ENCODE peak calls at places on chromosomes 11 and 22, in nine cellular contexts. V is spleen, R is neural progenitor cell, H is thoracic aorta, A is astrocyte, T is GM23248, N is heart right ventricle, D is aorta, W is A549. I is an unnamed sample.
A peak's percentile ranks its signal among the peaks of the same experiment; 100 is the strongest.

GRCh38 chr11:65538915-65539374 is 14.1 kb downstream of the SCYL1 start:
- DNase-seq in R (peak; percentile 85), W (no peak), T (peak; percentile 18), D (no peak), H (no peak), V (peak; percentile 81), A (no peak), N (no peak), I (no peak)

GRCh38 chr11:8261316-8261715 is 2.4 kb downstream of the LMO1 start:
- DNase-seq in N (no peak), V (peak; percentile 37), W (no peak), H (no peak), D (peak; percentile 45), A (no peak), R (no peak), T (no peak), I (no peak)

GRCh38 chr11:91173701-91174100 is 950.9 kb upstream of the CHORDC1 start:
- DNase-seq in T (no peak), H (no peak), A (peak; percentile 14), W (no peak), N (no peak), D (no peak), R (no peak), V (no peak), I (no peak)

GRCh38 chr11:65934014-65934413 is 11.3 kb upstream of the TSGA10IP start:
- DNase-seq in A (no peak), D (no peak), H (no peak), T (no peak), R (no peak), N (no peak), W (no peak), V (no peak), I (no peak)

GRCh38 chr11:79564288-79564925 is 123.6 kb upstream of the TENM4 start:
- DNase-seq in N (no peak), R (no peak), W (no peak), T (no peak), A (no peak), D (no peak), V (no peak), H (no peak), I (no peak)

GRCh38 chr11:13297917-13298356 is 20.3 kb downstream of the BMAL1 start:
- DNase-seq in N (no peak), V (peak; percentile 78), D (no peak), R (no peak), H (no peak), W (no peak), A (no peak), T (no peak), I (no peak)

GRCh38 chr11:64755681-64756361 is 4.0 kb downstream of the PYGM start:
- DNase-seq in A (no peak), V (peak; percentile 71), H (no peak), N (no peak), D (peak; percentile 53), R (no peak), T (no peak), W (no peak), I (no peak)

GRCh38 chr11:114377612-114378267 is 22.6 kb downstream of the C11orf71 start:
- DNase-seq in D (no peak), A (peak; percentile 78), H (no peak), V (no peak), R (no peak), T (peak; percentile 94), W (no peak), N (no peak), I (no peak)

GRCh38 chr11:35162795-35163194 is 23.8 kb downstream of the CD44 start:
- DNase-seq in V (no peak), H (no peak), N (no peak), W (no peak), T (peak; percentile 78), D (no peak), R (no peak), A (no peak), I (no peak)

GRCh38 chr11:35159111-35159510 is 20.1 kb downstream of the CD44 start:
- DNase-seq in W (no peak), D (no peak), N (no peak), V (no peak), H (no peak), T (no peak), R (no peak), A (no peak), I (no peak)

GRCh38 chr11:35160248-35160820 is 21.4 kb downstream of the CD44 start:
- DNase-seq in N (no peak), R (no peak), D (no peak), H (no peak), V (no peak), T (no peak), A (no peak), W (no peak), I (no peak)

GRCh38 chr11:35163209-35163608 is 24.2 kb downstream of the CD44 start:
- DNase-seq in W (peak; percentile 48), T (peak; percentile 58), R (no peak), H (no peak), N (no peak), V (no peak), D (no peak), A (no peak), I (no peak)

DNA sequence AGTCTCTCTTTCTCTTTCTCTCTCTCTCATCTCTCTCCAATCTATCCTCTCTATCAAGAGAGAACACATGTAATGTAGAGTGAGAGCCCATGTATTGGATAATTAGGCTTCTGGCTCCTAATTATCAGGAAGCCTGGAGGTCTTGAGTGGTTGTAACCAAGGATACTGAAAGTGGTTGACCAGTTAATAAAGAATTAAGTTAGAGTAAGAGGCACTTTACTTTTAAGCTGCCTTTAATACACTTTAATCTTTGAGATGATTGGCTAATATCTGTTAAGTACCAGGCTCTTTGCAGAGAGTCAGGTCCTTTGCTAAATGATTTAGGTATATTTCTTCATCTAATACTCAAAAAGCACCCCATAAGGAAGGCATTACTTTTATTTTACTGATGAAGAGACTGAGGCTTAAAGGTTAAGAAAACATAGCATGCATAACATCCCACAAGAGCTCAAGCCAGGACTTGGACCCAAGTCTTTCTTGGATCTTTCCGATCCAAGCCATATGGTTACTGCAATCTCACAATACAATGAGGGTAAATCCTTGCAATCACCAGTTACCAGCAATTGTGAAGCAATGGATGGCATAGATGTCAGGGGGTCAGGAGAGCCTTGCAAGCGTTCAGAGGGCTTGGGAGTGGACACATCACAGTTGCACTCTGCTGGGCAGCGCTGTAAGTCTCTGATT is 22.1 kb downstream of the CD44 start:
- DNase-seq in A (no peak), H (no peak), D (no peak), N (no peak), W (no peak), T (no peak), R (no peak), V (no peak), I (no peak)
- H3K4me1 ChIP-seq in A (peaks cover 61% of the 10 kb centered on the region), H (peaks cover 95% of the 10 kb centered on the region), D (peaks cover 46% of the 10 kb centered on the region), N (peaks cover 35% of the 10 kb centered on the region), W (peaks cover 90% of the 10 kb centered on the region), T (peaks cover 97% of the 10 kb centered on the region), R (peaks cover 19% of the 10 kb centered on the region), V (peaks cover 84% of the 10 kb centered on the region), I (peaks cover 1% of the 10 kb centered on the region)

GRCh38 chr11:59553323-59553722 is 42.0 kb downstream of the OR4D9 start:
- DNase-seq in N (no peak), D (no peak), V (no peak), H (no peak), T (no peak), A (no peak), W (no peak), R (no peak), I (no peak)

GRCh38 chr11:59557940-59558643 is 46.8 kb downstream of the OR4D9 start:
- DNase-seq in R (peak; percentile 15), D (no peak), N (no peak), H (no peak), V (no peak), A (no peak), T (no peak), W (no peak), I (no peak)

GRCh38 chr11:59556883-59557205 is 45.5 kb downstream of the OR4D9 start:
- DNase-seq in R (peak; percentile 59), T (peak; percentile 82), V (no peak), D (no peak), W (peak; percentile 79), H (no peak), N (no peak), A (no peak), I (no peak)

GRCh38 chr11:59556115-59556882 is 45.0 kb downstream of the OR4D9 start:
- DNase-seq in W (peak; percentile 91), V (no peak), R (peak; percentile 76), T (peak; percentile 87), H (no peak), A (peak; percentile 82), N (peak; percentile 54), D (peak; percentile 81), I (no peak)

DNA sequence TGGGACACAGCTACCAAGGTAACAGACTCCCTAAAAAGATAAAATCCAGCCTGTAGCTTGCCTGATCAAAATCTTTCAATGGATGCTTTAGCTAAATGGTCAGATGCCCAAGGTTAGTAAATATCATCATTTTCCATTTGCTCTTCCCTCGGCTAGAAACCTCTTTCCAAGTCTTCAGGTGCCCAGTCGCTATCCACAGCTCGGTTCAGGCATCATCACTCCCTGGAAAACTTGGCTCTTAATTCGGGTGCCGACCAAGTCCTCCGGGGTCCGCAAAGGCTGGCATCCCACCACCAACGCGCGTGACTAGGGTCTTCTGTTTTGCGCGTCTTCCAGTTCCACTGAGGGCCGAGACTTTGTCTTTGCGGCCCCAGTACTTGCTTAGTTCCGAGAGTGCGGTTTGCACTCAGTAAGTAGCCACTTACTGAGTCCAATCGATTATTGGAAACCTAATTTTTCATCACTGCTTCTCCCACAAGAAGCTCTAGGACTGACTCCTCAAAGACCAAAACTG is 44.3 kb downstream of the OR4D9 start:
- DNase-seq in R (no peak), T (no peak), V (no peak), A (no peak), N (no peak), W (no peak), D (no peak), H (no peak), I (no peak)
- H3K4me3 ChIP-seq in R (peak overlapping the region; percentile 52), T (peak overlapping the region; percentile 87), V (peak overlapping the region; percentile 32), A (peak overlapping the region; percentile 84), N (peak overlapping the region; percentile 49), W (peak overlapping the region; percentile 58), D (no peak overlapping the region), H (peak overlapping the region; percentile 64), I (peak overlapping the region; percentile 75)

DNA sequence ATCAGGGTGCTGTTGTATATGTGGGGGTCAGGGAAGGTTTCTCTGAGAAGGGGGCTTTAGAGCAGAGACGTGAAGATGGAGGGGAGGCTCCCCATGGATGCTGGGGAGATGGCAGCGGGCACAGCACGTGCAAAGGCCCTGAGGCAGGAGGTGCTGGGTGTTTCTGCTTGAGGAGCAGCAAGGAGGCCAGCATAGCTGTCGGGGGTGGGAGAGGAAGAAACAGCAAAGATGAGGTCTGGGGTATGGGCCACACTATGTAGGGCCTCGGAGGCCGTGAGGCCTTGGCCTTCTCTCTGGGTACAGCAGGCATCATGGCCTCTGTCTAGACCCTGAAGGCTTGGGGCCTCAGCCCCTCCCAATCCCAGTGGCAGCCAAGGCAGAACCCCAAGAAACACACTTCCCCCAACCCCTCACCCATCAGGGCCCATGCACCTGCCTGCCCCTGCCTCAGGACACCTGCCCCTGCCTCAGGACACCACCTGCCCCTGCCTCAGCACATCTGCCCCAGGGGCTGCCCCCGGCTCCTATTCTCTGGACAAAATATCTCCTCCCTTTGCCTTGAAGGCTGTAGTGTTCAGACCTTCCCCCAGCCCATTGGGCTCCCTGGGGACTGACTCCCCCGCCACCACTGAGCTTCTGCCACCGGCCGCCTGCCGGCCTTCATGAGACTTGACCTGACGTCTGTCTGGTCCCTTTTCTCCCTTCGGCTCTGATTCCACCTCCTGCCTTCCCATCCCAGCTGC is 6.2 kb downstream of the ALDH3B1 start:
- DNase-seq in D (no peak), N (no peak), V (no peak), T (peak; percentile 40), R (no peak), W (no peak), H (no peak), A (no peak), I (no peak)
- H3K4me1 ChIP-seq in D (no peaks in the 10 kb centered on the region), N (peaks cover 5% of the 10 kb centered on the region), V (no peaks in the 10 kb centered on the region), T (peaks cover 40% of the 10 kb centered on the region), R (peaks cover 9% of the 10 kb centered on the region), W (peaks cover 93% of the 10 kb centered on the region), H (peaks cover 5% of the 10 kb centered on the region), A (peaks cover 34% of the 10 kb centered on the region), I (no peaks in the 10 kb centered on the region)

GRCh38 chr22:19986011-19986409 is 30.6 kb downstream of the ARVCF start:
- DNase-seq in D (no peak), R (no peak), V (no peak), T (no peak), H (no peak), A (no peak), N (no peak), W (no peak), I (no peak)

GRCh38 chr22:19986410-19987341 is 29.9 kb downstream of the ARVCF start:
- DNase-seq in A (peak; percentile 39), W (peak; percentile 41), T (peak; percentile 93), D (peak; percentile 94), H (no peak), N (peak; percentile 77), R (peak; percentile 93), V (peak; percentile 91), I (no peak)

GRCh38 chr22:19988331-19988808 is 28.3 kb downstream of the ARVCF start:
- DNase-seq in R (no peak), W (no peak), N (no peak), D (no peak), A (no peak), H (no peak), V (no peak), T (no peak), I (no peak)

GRCh38 chr22:19988965-19989724 is 27.5 kb downstream of the ARVCF start:
- DNase-seq in W (no peak), T (no peak), R (no peak), H (no peak), V (no peak), D (no peak), N (peak; percentile 39), A (no peak), I (no peak)

GRCh38 chr22:19987394-19988306 is 29.0 kb downstream of the ARVCF start:
- DNase-seq in D (no peak), H (no peak), W (no peak), T (no peak), R (no peak), N (no peak), V (no peak), A (no peak), I (no peak)
- H3K4me3 ChIP-seq in D (no peak overlapping the region), H (no peak overlapping the region), W (no peak overlapping the region), T (no peak overlapping the region), R (no peak overlapping the region), N (peak overlapping the region; percentile 87), V (peak overlapping the region; percentile 78), A (no peak overlapping the region), I (no peak overlapping the region)

I was measured in iPS DF 6.9.